ENCODE peak calls at places on chromosomes 4 and X, in eight cellular contexts. One of them, this sample, is unnamed.

GRCh38 chr4:37132351-37132989 is 112.1 kb upstream of the NWD2 start:
- DNase-seq in CD4-positive, alpha-beta T cell: no peak
- DNase-seq in fibroblast of pulmonary artery: no peak
- DNase-seq in activated CD4-positive, alpha-beta T cell treated with anti-CD3 and anti-CD28 coated beads, Interleukin-2, amount 50 U/mL, for 1 hour: no peak
- DNase-seq in COR-L47: no peak
- DNase-seq in endothelial cell: no peak
- DNase-seq in D341Med: no peak
- DNase-seq in DMS 273 treated with DMSO at 0.1 percent for 48 hours: no peak
- DNase-seq in this sample: no peak

GRCh38 chr4:95547708-95548471 is 883 bp downstream of the UNC5C start:
- DNase-seq in COR-L47: no peak
- DNase-seq in D341Med: peak; percentile 48
- DNase-seq in fibroblast of pulmonary artery: peak; percentile 40
- DNase-seq in activated CD4-positive, alpha-beta T cell treated with anti-CD3 and anti-CD28 coated beads, Interleukin-2, amount 50 U/mL, for 1 hour: no peak
- DNase-seq in endothelial cell: peak; percentile 28
- DNase-seq in DMS 273 treated with DMSO at 0.1 percent for 48 hours: no peak
- DNase-seq in CD4-positive, alpha-beta T cell: no peak
- DNase-seq in this sample: peak; percentile 51

GRCh38 chrX:23436875-23437274 is 102.2 kb downstream of the PTCHD1 start:
- DNase-seq in D341Med: no peak
- DNase-seq in COR-L47: no peak
- DNase-seq in DMS 273 treated with DMSO at 0.1 percent for 48 hours: no peak
- DNase-seq in activated CD4-positive, alpha-beta T cell treated with anti-CD3 and anti-CD28 coated beads, Interleukin-2, amount 50 U/mL, for 1 hour: no peak
- DNase-seq in CD4-positive, alpha-beta T cell: no peak
- DNase-seq in endothelial cell: no peak
- DNase-seq in fibroblast of pulmonary artery: no peak
- DNase-seq in this sample: no peak

GRCh38 chr4:108571027-108571569 is 49.3 kb upstream of the RPL34 start:
- DNase-seq in D341Med: no peak
- DNase-seq in endothelial cell: no peak
- DNase-seq in COR-L47: no peak
- DNase-seq in DMS 273 treated with DMSO at 0.1 percent for 48 hours: no peak
- DNase-seq in fibroblast of pulmonary artery: no peak
- DNase-seq in activated CD4-positive, alpha-beta T cell treated with anti-CD3 and anti-CD28 coated beads, Interleukin-2, amount 50 U/mL, for 1 hour: no peak
- DNase-seq in CD4-positive, alpha-beta T cell: no peak
- DNase-seq in this sample: no peak

GRCh38 chr4:181488926-181489325 is 754.3 kb upstream of the TENM3 start:
- DNase-seq in fibroblast of pulmonary artery: no peak
- DNase-seq in DMS 273 treated with DMSO at 0.1 percent for 48 hours: no peak
- DNase-seq in CD4-positive, alpha-beta T cell: no peak
- DNase-seq in COR-L47: no peak
- DNase-seq in endothelial cell: no peak
- DNase-seq in D341Med: no peak
- DNase-seq in activated CD4-positive, alpha-beta T cell treated with anti-CD3 and anti-CD28 coated beads, Interleukin-2, amount 50 U/mL, for 1 hour: no peak
- DNase-seq in this sample: no peak

GRCh38 chr4:41154814-41155177 is 59.5 kb downstream of the APBB2 start:
- DNase-seq in COR-L47: no peak
- DNase-seq in activated CD4-positive, alpha-beta T cell treated with anti-CD3 and anti-CD28 coated beads, Interleukin-2, amount 50 U/mL, for 1 hour: no peak
- DNase-seq in D341Med: no peak
- DNase-seq in DMS 273 treated with DMSO at 0.1 percent for 48 hours: no peak
- DNase-seq in endothelial cell: no peak
- DNase-seq in CD4-positive, alpha-beta T cell: no peak
- DNase-seq in fibroblast of pulmonary artery: no peak
- DNase-seq in this sample: no peak

GRCh38 chrX:110418220-110418856 is 59.7 kb downstream of the RTL9 start:
- DNase-seq in endothelial cell: peak; percentile 10
- DNase-seq in fibroblast of pulmonary artery: peak; percentile 76
- DNase-seq in activated CD4-positive, alpha-beta T cell treated with anti-CD3 and anti-CD28 coated beads, Interleukin-2, amount 50 U/mL, for 1 hour: no peak
- DNase-seq in D341Med: peak; percentile 43
- DNase-seq in CD4-positive, alpha-beta T cell: no peak
- DNase-seq in DMS 273 treated with DMSO at 0.1 percent for 48 hours: no peak
- DNase-seq in COR-L47: no peak
- DNase-seq in this sample: no peak

GRCh38 chr4:74369860-74370259 is 4.9 kb downstream of the EREG start:
- DNase-seq in CD4-positive, alpha-beta T cell: no peak
- DNase-seq in endothelial cell: no peak
- DNase-seq in COR-L47: no peak
- DNase-seq in DMS 273 treated with DMSO at 0.1 percent for 48 hours: no peak
- DNase-seq in fibroblast of pulmonary artery: no peak
- DNase-seq in D341Med: no peak
- DNase-seq in activated CD4-positive, alpha-beta T cell treated with anti-CD3 and anti-CD28 coated beads, Interleukin-2, amount 50 U/mL, for 1 hour: no peak
- DNase-seq in this sample: no peak

GRCh38 chrX:24990585-24990984 is 25.2 kb downstream of the ARX start:
- DNase-seq in CD4-positive, alpha-beta T cell: no peak
- DNase-seq in endothelial cell: no peak
- DNase-seq in DMS 273 treated with DMSO at 0.1 percent for 48 hours: no peak
- DNase-seq in activated CD4-positive, alpha-beta T cell treated with anti-CD3 and anti-CD28 coated beads, Interleukin-2, amount 50 U/mL, for 1 hour: no peak
- DNase-seq in fibroblast of pulmonary artery: no peak
- DNase-seq in COR-L47: peak; percentile 67
- DNase-seq in D341Med: no peak
- DNase-seq in this sample: no peak

GRCh38 chr4:168273838-168274237 is 44.7 kb downstream of the DDX60 start:
- DNase-seq in DMS 273 treated with DMSO at 0.1 percent for 48 hours: no peak
- DNase-seq in D341Med: no peak
- DNase-seq in CD4-positive, alpha-beta T cell: no peak
- DNase-seq in activated CD4-positive, alpha-beta T cell treated with anti-CD3 and anti-CD28 coated beads, Interleukin-2, amount 50 U/mL, for 1 hour: no peak
- DNase-seq in endothelial cell: no peak
- DNase-seq in COR-L47: no peak
- DNase-seq in fibroblast of pulmonary artery: no peak
- DNase-seq in this sample: no peak